ENCODE peak calls at places on chromosomes 1 and 21, in six cellular contexts. X, L, T, I, N and R are unnamed samples.

GRCh38 chr1:156845055-156845952 is 13.6 kb downstream of the INSRR start:
- DNase-seq in X (no peak), N (no peak), I (no peak), L (no peak), T (no peak), R (no peak)

GRCh38 chr21:15850645-15851044 is 120.9 kb downstream of the USP25 start:
- DNase-seq in I (no peak), T (no peak), N (peak), L (no peak), X (no peak), R (no peak)

GRCh38 chr1:206979379-206980043 is 9.3 kb upstream of the FCAMR start:
- DNase-seq in N (peak), I (no peak), T (no peak), L (no peak), X (peak), R (no peak)

GRCh38 chr1:91729621-91730348 is 156.2 kb downstream of the TGFBR3 start:
- DNase-seq in N (no peak), I (no peak), L (no peak), T (no peak), X (no peak), R (no peak)

GRCh38 chr1:53738205-53739108 is 507 bp downstream of the GLIS1 start:
- DNase-seq in I (no peak), T (no peak), X (peak), L (no peak), N (no peak), R (no peak)

GRCh38 chr1:99326215-99326949 is 62.1 kb downstream of the PLPPR4 start:
- DNase-seq in X (no peak), T (no peak), N (no peak), I (no peak), L (no peak), R (no peak)

GRCh38 chr1:90487040-90487439 is 230.1 kb downstream of the BARHL2 start:
- DNase-seq in N (no peak), I (no peak), L (no peak), X (no peak), T (no peak), R (no peak)

GRCh38 chr1:179017383-179018326 is 8.0 kb upstream of the FAM20B start:
- DNase-seq in I (no peak), X (no peak), N (no peak), T (no peak), L (no peak), R (no peak)

GRCh38 chr1:172567720-172568119 is 34.8 kb downstream of the SUCO start:
- DNase-seq in L (no peak), X (no peak), I (no peak), T (no peak), N (no peak), R (no peak)

GRCh38 chr1:87333692-87334347 is 5.1 kb downstream of the LMO4 start:
- DNase-seq in L (no peak), X (no peak), T (no peak), I (no peak), N (no peak), R (no peak)

GRCh38 chr1:56169856-56170255 is 409.5 kb downstream of the PLPP3 start:
- DNase-seq in L (no peak), X (no peak), N (no peak), T (no peak), I (no peak), R (no peak)

GRCh38 chr1:110829955-110830553 is 42.9 kb upstream of the CD53 start:
- DNase-seq in L (no peak), X (peak), N (no peak), T (peak), I (no peak), R (no peak)

GRCh38 chr1:234725177-234726132 is 115.5 kb upstream of the IRF2BP2 start:
- DNase-seq in N (no peak), X (peak), L (no peak), I (peak), T (no peak), R (no peak)

GRCh38 chr1:8438449-8438848 is 120.5 kb downstream of the SLC45A1 start:
- DNase-seq in I (no peak), X (no peak), L (no peak), N (no peak), T (no peak), R (no peak)

GRCh38 chr1:61353797-61354406 is 271.5 kb downstream of the NFIA start:
- DNase-seq in I (no peak), N (no peak), X (no peak), T (no peak), L (no peak), R (no peak)

GRCh38 chr1:197632651-197633050 is 142.6 kb downstream of the DENND1B start:
- DNase-seq in T (no peak), L (no peak), I (no peak), X (no peak), N (no peak), R (no peak)

GRCh38 chr1:18486195-18486594 is 5.5 kb downstream of the KLHDC7A start:
- DNase-seq in T (no peak), X (peak), I (no peak), L (no peak), N (no peak), R (no peak)
- TF ChIP-seq CTCF in T (no peak), X (no peak), I (no peak), L (no peak), N (no peak), R (no peak)

DNA sequence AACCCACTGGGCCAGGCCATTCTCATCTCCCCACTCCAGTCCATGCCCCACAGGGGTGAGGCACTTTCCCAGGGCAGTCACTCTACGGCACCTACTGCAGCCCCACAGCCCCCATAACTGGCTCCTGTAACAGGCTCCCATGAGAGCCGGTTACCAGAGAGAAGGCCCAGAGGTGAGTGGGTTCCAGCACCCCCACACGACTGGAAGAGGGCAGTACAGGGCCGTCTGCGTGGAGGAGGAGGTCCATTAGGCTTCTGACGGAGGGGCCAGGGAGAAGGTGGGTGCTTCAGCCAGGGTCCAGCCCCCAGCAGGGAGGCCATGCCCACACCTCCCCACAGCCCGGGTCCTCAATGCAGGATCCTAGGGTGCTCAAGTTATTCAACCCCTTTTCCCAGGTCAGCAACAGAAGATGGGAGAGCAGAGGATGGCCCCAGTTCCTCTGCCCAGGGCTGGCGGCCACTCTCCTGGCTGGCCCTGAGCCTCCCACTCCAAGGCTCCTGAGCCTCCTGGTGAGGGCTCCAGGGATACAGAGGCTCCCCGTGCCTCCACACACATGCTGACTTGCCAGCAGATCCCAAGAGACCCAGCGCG is 1.6 kb downstream of the ACAP3 start:
- DNase-seq in X (no peak), I (no peak), L (no peak), T (no peak), N (no peak), R (no peak)
- TF ChIP-seq CTCF in X (no peak), I (no peak), L (no peak), T (peak), N (peak), R (no peak)

GRCh38 chr1:201375169-201375568 is 2.3 kb downstream of the TNNT2 start:
- DNase-seq in N (no peak), T (no peak), X (no peak), I (no peak), L (no peak), R (no peak)
- TF ChIP-seq CTCF in N (peak), T (no peak), X (no peak), I (no peak), L (no peak), R (no peak)

GRCh38 chr1:22818061-22818770 is 107.6 kb downstream of the EPHB2 start:
- DNase-seq in X (no peak), L (no peak), N (no peak), T (no peak), I (no peak), R (no peak)
- TF ChIP-seq CTCF in X (no peak), L (no peak), N (no peak), T (no peak), I (no peak), R (no peak)

DNA sequence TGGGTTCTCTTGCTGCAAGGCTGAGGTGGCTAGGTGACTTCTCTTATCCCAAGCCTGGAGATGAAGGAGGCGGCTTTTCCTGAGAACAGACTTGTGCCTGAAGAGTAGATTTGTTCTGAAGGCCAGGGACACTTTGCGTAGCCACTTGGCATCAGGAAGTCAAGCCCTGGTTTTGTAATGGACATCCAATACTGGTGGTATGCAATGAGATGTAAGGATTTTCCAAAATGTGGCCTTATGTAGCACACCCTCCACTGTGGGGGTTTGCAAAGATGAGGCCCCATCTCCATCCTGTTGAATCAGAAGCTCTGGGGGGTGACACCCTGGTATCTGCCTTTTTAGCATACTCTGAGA is 124.5 kb upstream of the IPO9 start:
- DNase-seq in T (no peak), X (no peak), I (no peak), N (no peak), L (no peak), R (no peak)
- TF ChIP-seq CTCF in T (no peak), X (peak), I (no peak), N (no peak), L (no peak), R (no peak)

DNA sequence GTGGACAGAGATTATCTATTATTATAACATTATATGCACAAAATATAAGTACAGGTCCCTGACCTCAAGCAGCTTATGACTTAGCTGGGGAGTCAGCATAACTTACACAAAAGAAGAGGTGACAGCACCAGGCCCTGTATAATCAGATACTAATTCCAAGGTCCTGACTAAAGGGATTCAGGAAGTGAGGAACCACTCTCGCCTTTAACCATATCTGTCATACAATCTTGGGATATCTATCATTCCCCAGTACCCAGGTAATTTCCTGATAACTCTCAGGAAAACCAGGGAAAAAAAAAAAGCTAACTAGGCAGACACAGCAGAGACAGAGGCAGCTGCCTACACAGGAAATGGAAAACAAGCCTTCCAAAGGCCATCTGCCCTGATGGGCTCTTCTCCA is 78.5 kb upstream of the CAMK1G start:
- DNase-seq in I (no peak), N (peak), X (no peak), L (no peak), T (no peak), R (no peak)
- TF ChIP-seq CTCF in I (no peak), N (no peak), X (no peak), L (no peak), T (no peak), R (no peak)

DNA sequence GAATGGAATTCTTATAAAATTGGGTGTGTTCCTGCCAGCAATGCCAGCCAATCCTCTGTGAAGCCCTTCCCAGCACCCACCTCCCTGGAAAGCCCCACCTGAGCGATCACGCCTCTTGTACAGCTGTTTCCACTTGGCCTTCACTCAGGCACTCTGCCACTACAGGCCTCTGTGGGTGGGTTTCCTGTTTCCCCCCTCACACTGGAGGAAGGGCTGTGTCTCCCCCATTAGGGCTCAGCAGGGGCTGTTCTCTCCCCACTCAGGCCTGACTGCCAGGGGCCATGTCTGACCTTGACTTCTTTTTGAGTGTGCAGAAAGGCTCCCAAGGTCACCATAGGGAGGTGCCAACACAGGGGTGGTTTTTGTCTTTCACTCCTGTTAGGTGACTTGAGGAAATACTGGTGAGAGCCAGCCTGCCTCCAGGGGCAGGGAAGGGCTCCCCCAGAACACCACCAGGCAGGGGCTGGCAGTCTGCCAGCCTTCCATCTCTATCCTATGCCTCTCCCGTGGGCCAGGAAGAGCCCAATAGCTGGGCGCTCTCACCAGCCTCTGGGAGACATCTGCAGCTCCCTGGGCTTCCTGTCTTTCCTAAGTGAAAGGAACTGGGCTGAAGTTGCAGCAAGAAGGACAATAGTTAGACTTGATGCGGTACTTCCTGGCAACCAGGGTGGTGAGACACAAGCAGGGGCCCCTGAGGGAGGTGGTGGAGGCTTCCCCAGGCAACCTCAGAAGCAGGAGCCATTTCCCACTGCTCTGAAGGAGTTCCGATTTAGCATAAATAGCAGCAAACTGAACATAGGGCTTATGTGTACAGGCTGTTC is 49.1 kb downstream of the ELK4 start:
- DNase-seq in I (no peak), T (no peak), L (peak), X (no peak), N (no peak), R (no peak)
- TF ChIP-seq CTCF in I (no peak), T (no peak), L (no peak), X (no peak), N (no peak), R (no peak)

GRCh38 chr1:27124405-27124804 is 30.5 kb downstream of the SLC9A1 start:
- DNase-seq in T (no peak), N (no peak), L (no peak), I (no peak), X (no peak), R (no peak)
- TF ChIP-seq CTCF in T (no peak), N (no peak), L (no peak), I (no peak), X (no peak), R (no peak)